ENCODE peak calls at places on chromosomes 11 and 22, in five cellular contexts. One of them, this sample, is unnamed.

GRCh38 chr22:45934168-45934564 is 42.8 kb downstream of the WNT7B start:
- DNase-seq in right cardiac atrium: no peak
- DNase-seq in lower lobe of right lung: no peak
- DNase-seq in neuronal stem cell: no peak
- DNase-seq in IMR-90: no peak
- DNase-seq in this sample: no peak

GRCh38 chr11:122394326-122394725 is 261.2 kb upstream of the UBASH3B start:
- DNase-seq in lower lobe of right lung: no peak
- DNase-seq in IMR-90: no peak
- DNase-seq in right cardiac atrium: no peak
- DNase-seq in neuronal stem cell: peak
- DNase-seq in this sample: no peak

GRCh38 chr11:2089536-2090165 is 49.5 kb downstream of the IGF2 start:
- DNase-seq in IMR-90: peak
- DNase-seq in neuronal stem cell: peak
- DNase-seq in right cardiac atrium: no peak
- DNase-seq in lower lobe of right lung: peak
- DNase-seq in this sample: no peak

GRCh38 chr11:62865641-62866040 is 15.1 kb upstream of the SLC3A2 start:
- DNase-seq in lower lobe of right lung: no peak
- DNase-seq in right cardiac atrium: no peak
- DNase-seq in IMR-90: no peak
- DNase-seq in neuronal stem cell: no peak
- DNase-seq in this sample: no peak

GRCh38 chr22:20803696-20804324 is 29.9 kb downstream of the SERPIND1 start:
- DNase-seq in IMR-90: peak
- DNase-seq in neuronal stem cell: peak
- DNase-seq in lower lobe of right lung: no peak
- DNase-seq in right cardiac atrium: peak
- DNase-seq in this sample: no peak

GRCh38 chr11:13012037-13012693 is 3.0 kb downstream of the RASSF10 start:
- DNase-seq in right cardiac atrium: peak
- DNase-seq in lower lobe of right lung: no peak
- DNase-seq in IMR-90: no peak
- DNase-seq in neuronal stem cell: peak
- DNase-seq in this sample: no peak

GRCh38 chr11:31412946-31413345 is 43.3 kb downstream of the DNAJC24 start:
- DNase-seq in right cardiac atrium: no peak
- DNase-seq in lower lobe of right lung: no peak
- DNase-seq in neuronal stem cell: no peak
- DNase-seq in IMR-90: peak
- DNase-seq in this sample: no peak

GRCh38 chr22:30806391-30806861 is 111.8 kb downstream of the OSBP2 start:
- DNase-seq in neuronal stem cell: no peak
- DNase-seq in lower lobe of right lung: no peak
- DNase-seq in right cardiac atrium: no peak
- DNase-seq in IMR-90: peak
- DNase-seq in this sample: no peak

GRCh38 chr22:35797411-35797810 is 79.7 kb downstream of the APOL5 start:
- DNase-seq in IMR-90: no peak
- DNase-seq in right cardiac atrium: no peak
- DNase-seq in neuronal stem cell: no peak
- DNase-seq in lower lobe of right lung: no peak
- DNase-seq in this sample: no peak

GRCh38 chr11:9459573-9460321 is 1.1 kb upstream of the ZNF143 start:
- DNase-seq in right cardiac atrium: no peak
- DNase-seq in lower lobe of right lung: no peak
- DNase-seq in neuronal stem cell: peak
- DNase-seq in IMR-90: peak
- DNase-seq in this sample: no peak

GRCh38 chr11:69215784-69216415 is 60.2 kb downstream of the SMIM38 start:
- DNase-seq in right cardiac atrium: no peak
- DNase-seq in IMR-90: peak
- DNase-seq in lower lobe of right lung: no peak
- DNase-seq in neuronal stem cell: no peak
- DNase-seq in this sample: no peak

GRCh38 chr11:75319035-75319877 is 32.2 kb downstream of the ARRB1 start:
- DNase-seq in right cardiac atrium: peak
- DNase-seq in IMR-90: peak
- DNase-seq in lower lobe of right lung: peak
- DNase-seq in neuronal stem cell: no peak
- DNase-seq in this sample: no peak

GRCh38 chr11:40219401-40219800 is 1240.1 kb downstream of the LRRC4C start:
- DNase-seq in IMR-90: no peak
- DNase-seq in right cardiac atrium: no peak
- DNase-seq in lower lobe of right lung: no peak
- DNase-seq in neuronal stem cell: no peak
- DNase-seq in this sample: no peak

GRCh38 chr11:73195191-73196007 is 22.7 kb upstream of the P2RY2 start:
- DNase-seq in neuronal stem cell: no peak
- DNase-seq in lower lobe of right lung: no peak
- DNase-seq in right cardiac atrium: no peak
- DNase-seq in IMR-90: no peak
- DNase-seq in this sample: no peak

GRCh38 chr11:118715837-118716260 is 36.4 kb upstream of the TREH start:
- DNase-seq in IMR-90: no peak
- DNase-seq in right cardiac atrium: no peak
- DNase-seq in neuronal stem cell: no peak
- DNase-seq in lower lobe of right lung: no peak
- DNase-seq in this sample: no peak

GRCh38 chr11:16825968-16826367 is 87.5 kb downstream of the C11orf58 start:
- DNase-seq in lower lobe of right lung: no peak
- DNase-seq in IMR-90: no peak
- DNase-seq in right cardiac atrium: no peak
- DNase-seq in neuronal stem cell: no peak
- DNase-seq in this sample: no peak

GRCh38 chr22:38653741-38654140 is 2.5 kb downstream of the FAM227A start:
- DNase-seq in right cardiac atrium: no peak
- DNase-seq in neuronal stem cell: no peak
- DNase-seq in IMR-90: no peak
- DNase-seq in lower lobe of right lung: no peak
- DNase-seq in this sample: no peak

GRCh38 chr11:33135216-33135615 is 26.1 kb downstream of the CSTF3 start:
- DNase-seq in right cardiac atrium: no peak
- DNase-seq in neuronal stem cell: no peak
- DNase-seq in lower lobe of right lung: no peak
- DNase-seq in IMR-90: peak
- DNase-seq in this sample: no peak

GRCh38 chr11:15275141-15275540 is 160.4 kb downstream of the INSC start:
- DNase-seq in neuronal stem cell: no peak
- DNase-seq in lower lobe of right lung: no peak
- DNase-seq in IMR-90: no peak
- DNase-seq in right cardiac atrium: no peak
- DNase-seq in this sample: no peak

GRCh38 chr11:2836335-2837095 is 49.1 kb downstream of the CDKN1C start:
- DNase-seq in neuronal stem cell: no peak
- DNase-seq in IMR-90: no peak
- DNase-seq in lower lobe of right lung: no peak
- DNase-seq in right cardiac atrium: peak
- DNase-seq in this sample: no peak

GRCh38 chr11:72577271-72577681 is 96.9 kb downstream of the PDE2A start:
- DNase-seq in lower lobe of right lung: peak
- DNase-seq in right cardiac atrium: no peak
- DNase-seq in neuronal stem cell: no peak
- DNase-seq in IMR-90: no peak
- DNase-seq in this sample: no peak

GRCh38 chr11:86592659-86593451 is 79.6 kb downstream of the ME3 start:
- DNase-seq in IMR-90: peak
- DNase-seq in right cardiac atrium: peak
- DNase-seq in lower lobe of right lung: no peak
- DNase-seq in neuronal stem cell: no peak
- DNase-seq in this sample: no peak

GRCh38 chr11:109960831-109961230 is 132.4 kb upstream of the ZC3H12C start:
- DNase-seq in IMR-90: peak
- DNase-seq in neuronal stem cell: peak
- DNase-seq in lower lobe of right lung: no peak
- DNase-seq in right cardiac atrium: peak
- DNase-seq in this sample: no peak

GRCh38 chr22:44393066-44393465 is 80.3 kb upstream of the SHISAL1 start:
- DNase-seq in right cardiac atrium: no peak
- DNase-seq in IMR-90: no peak
- DNase-seq in lower lobe of right lung: no peak
- DNase-seq in neuronal stem cell: no peak
- DNase-seq in this sample: no peak
- H3K4me3 ChIP-seq in right cardiac atrium: no peak
- H3K4me3 ChIP-seq in IMR-90: no peak
- H3K4me3 ChIP-seq in lower lobe of right lung: no peak
- H3K4me3 ChIP-seq in neuronal stem cell: no peak
- H3K4me3 ChIP-seq in this sample: no peak

GRCh38 chr11:93238956-93239355 is 41.2 kb upstream of the SLC36A4 start:
- DNase-seq in right cardiac atrium: no peak
- DNase-seq in lower lobe of right lung: no peak
- DNase-seq in IMR-90: no peak
- DNase-seq in neuronal stem cell: no peak
- DNase-seq in this sample: no peak

GRCh38 chr11:93234602-93235207 is 36.9 kb upstream of the SLC36A4 start:
- DNase-seq in IMR-90: peak
- DNase-seq in neuronal stem cell: peak
- DNase-seq in right cardiac atrium: peak
- DNase-seq in lower lobe of right lung: peak
- DNase-seq in this sample: peak

DNA sequence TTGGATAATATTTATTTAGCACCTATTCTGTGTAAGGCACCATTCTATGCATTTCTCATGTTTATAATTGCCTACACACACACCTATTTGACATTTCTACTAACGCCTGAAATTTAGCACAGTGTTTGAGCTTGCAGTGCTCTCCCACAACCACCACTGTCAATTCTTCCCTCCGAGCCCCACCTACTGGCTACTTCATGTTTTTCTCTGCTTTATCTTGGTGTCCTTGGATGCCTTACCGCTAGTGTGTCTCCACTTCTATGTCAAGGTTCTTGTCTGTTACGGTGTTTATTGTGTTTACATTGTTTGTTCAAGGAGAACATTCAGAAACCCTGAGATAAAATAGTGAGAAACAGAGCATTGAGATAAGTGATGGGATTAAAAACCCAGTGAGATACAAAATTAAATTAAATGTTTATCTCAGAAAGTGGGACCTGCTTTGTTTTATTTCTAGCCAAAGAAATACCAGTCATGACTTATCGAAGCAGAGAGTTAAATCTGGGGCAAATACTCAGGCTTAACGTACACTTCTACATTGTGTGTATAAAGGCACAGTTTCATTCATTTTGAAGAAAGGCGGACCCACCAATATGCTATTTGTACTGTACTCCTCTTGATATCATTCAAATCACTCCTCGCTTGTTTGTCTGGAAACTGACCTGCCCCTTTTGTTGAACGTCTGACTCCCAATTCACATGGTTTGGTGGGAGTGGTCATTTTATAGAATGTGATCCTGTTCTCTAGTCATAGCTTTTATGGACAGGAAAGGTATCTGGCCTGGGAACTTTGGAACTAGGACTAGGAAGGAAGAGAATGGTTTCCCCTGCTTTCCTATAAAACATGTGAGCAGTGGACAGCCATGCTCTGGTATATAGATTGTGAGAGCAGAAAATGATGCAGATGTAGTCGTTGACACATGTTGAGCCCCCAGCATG is 39.2 kb upstream of the SLC36A4 start:
- DNase-seq in right cardiac atrium: no peak
- DNase-seq in lower lobe of right lung: no peak
- DNase-seq in neuronal stem cell: peak
- DNase-seq in IMR-90: peak
- DNase-seq in this sample: no peak
- H3K27ac ChIP-seq in right cardiac atrium: no peak
- H3K27ac ChIP-seq in lower lobe of right lung: no peak
- H3K27ac ChIP-seq in neuronal stem cell: no peak
- H3K27ac ChIP-seq in IMR-90: no peak
- H3K27ac ChIP-seq in this sample: no peak

DNA sequence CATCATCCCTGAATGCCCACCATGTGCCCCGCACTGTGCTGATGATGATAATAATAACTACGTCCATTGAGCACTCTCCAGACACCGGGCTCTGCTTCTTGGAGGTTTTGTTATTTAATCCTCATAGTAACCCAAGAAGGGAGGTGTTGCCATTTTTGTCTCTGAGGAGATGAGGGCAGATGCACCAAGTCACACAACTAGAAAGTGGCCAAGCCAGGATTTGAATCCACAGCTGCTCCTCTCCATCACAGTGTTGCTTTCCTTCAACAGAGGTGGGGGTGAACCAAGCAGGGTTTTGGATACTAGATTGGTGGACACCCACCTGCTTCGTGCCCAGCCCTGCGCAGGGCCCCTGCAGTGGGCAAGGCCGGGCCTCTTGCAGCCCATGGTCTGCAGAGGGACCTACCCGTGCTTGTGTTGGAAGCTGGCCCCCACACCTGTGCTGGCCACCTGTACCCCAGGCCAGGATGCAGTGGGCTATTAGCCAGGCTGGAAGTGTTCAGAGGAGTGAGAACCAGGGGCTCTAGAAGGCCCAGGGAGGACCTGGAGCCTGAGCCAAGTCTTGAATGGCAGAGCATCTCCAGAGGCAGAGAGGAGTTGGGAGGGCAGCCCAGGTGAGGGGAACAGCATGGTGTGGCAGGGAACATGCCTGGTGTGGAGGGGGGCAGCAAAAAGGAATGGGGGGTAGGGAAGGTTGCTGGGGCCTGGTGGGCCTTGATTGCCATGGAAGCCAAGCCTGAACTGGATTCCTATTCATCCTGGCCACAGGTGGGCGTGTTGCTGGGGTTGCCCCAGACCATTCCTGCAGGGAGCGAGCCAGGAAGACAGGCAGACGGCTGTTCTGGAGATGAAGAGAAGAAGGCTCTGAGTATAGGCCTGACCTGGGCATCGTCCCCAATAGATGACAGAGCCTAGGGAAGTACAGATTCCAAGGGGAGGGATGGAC is 2.7 kb upstream of the DPP3 start:
- DNase-seq in right cardiac atrium: no peak
- DNase-seq in IMR-90: no peak
- DNase-seq in neuronal stem cell: no peak
- DNase-seq in lower lobe of right lung: no peak
- DNase-seq in this sample: no peak
- H3K4me3 ChIP-seq in right cardiac atrium: no peak
- H3K4me3 ChIP-seq in IMR-90: no peak
- H3K4me3 ChIP-seq in neuronal stem cell: no peak
- H3K4me3 ChIP-seq in lower lobe of right lung: no peak
- H3K4me3 ChIP-seq in this sample: no peak

GRCh38 chr11:68106165-68106940 is 14.8 kb downstream of the CHKA start:
- DNase-seq in neuronal stem cell: no peak
- DNase-seq in right cardiac atrium: no peak
- DNase-seq in lower lobe of right lung: no peak
- DNase-seq in IMR-90: no peak
- DNase-seq in this sample: no peak

GRCh38 chr11:68107689-68108088 is 13.5 kb downstream of the CHKA start:
- DNase-seq in lower lobe of right lung: no peak
- DNase-seq in neuronal stem cell: no peak
- DNase-seq in IMR-90: no peak
- DNase-seq in right cardiac atrium: no peak
- DNase-seq in this sample: no peak
- H3K27ac ChIP-seq in lower lobe of right lung: peak
- H3K27ac ChIP-seq in neuronal stem cell: no peak
- H3K27ac ChIP-seq in IMR-90: no peak
- H3K27ac ChIP-seq in right cardiac atrium: no peak
- H3K27ac ChIP-seq in this sample: no peak

DNA sequence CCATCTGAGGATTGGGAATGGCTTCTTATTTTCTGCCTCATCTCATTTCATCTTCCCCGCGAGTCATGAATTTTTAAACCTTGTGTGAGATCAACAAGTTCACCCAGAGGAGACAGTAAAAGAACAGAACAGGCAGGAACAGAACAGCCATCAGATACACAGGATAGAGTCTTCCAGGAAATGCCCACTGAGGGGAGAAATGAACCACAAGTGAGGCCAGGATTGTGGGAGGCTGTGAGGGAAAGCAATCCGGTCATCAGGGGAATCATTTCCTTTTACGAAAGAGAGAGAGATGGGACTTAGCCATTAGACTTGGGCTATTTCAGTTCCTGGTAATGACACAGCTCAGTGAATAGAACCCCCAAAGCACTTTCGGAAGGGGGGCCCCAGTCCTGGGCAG is 34.3 kb upstream of the LRRC10B start:
- DNase-seq in IMR-90: no peak
- DNase-seq in right cardiac atrium: no peak
- DNase-seq in neuronal stem cell: no peak
- DNase-seq in lower lobe of right lung: no peak
- DNase-seq in this sample: no peak
- H3K4me3 ChIP-seq in IMR-90: no peak
- H3K4me3 ChIP-seq in right cardiac atrium: no peak
- H3K4me3 ChIP-seq in neuronal stem cell: no peak
- H3K4me3 ChIP-seq in lower lobe of right lung: no peak
- H3K4me3 ChIP-seq in this sample: no peak

This sample was measured in esophagus squamous epithelium.